ENCODE peak calls at places on chromosomes 6 and 20, in nine cellular contexts. M is stomach, N is heart left ventricle, J is right atrium auricular region, P is AG04450, D is PC-3, S is endothelial cell of umbilical vein, H is prostate gland, F is A549. Z is an unnamed sample.

GRCh38 chr20:13492001-13492480 is 146.7 kb downstream of the TASP1 start:
- DNase-seq in P (peak; percentile 29), J (peak; percentile 62), F (peak; percentile 31), S (no peak), M (no peak), H (peak; percentile 25), D (peak; percentile 28), N (peak; percentile 35), Z (peak; percentile 39)

GRCh38 chr20:58160451-58161051 is 67.9 kb downstream of the ANKRD60 start:
- DNase-seq in H (no peak), M (no peak), N (no peak), S (no peak), F (no peak), D (peak; percentile 48), P (no peak), J (no peak), Z (no peak)

GRCh38 chr6:35368038-35368887 is 25.9 kb downstream of the PPARD start:
- DNase-seq in J (no peak), S (peak; percentile 33), H (peak; percentile 10), N (no peak), D (peak; percentile 64), F (peak; percentile 55), M (no peak), P (no peak), Z (no peak)

GRCh38 chr6:127266892-127267741 is 453 bp downstream of the RNF146 start:
- DNase-seq in H (peak; percentile 25), M (peak; percentile 48), D (peak; percentile 30), F (peak; percentile 54), J (peak; percentile 59), N (no peak), S (peak; percentile 79), P (no peak), Z (no peak)

GRCh38 chr6:90406142-90406794 is 109.6 kb upstream of the BACH2 start:
- DNase-seq in N (no peak), H (no peak), M (no peak), D (peak; percentile 90), P (peak; percentile 36), S (no peak), J (no peak), F (peak; percentile 39), Z (no peak)

GRCh38 chr20:3162080-3162611 is 2.5 kb upstream of the FASTKD5 start:
- DNase-seq in M (peak; percentile 42), D (no peak), J (no peak), S (no peak), P (no peak), H (no peak), F (no peak), N (peak; percentile 32), Z (no peak)

GRCh38 chr6:12010635-12011275 is 1.4 kb upstream of the HIVEP1 start:
- DNase-seq in D (no peak), P (no peak), H (peak; percentile 66), F (peak; percentile 66), M (peak; percentile 66), J (peak; percentile 86), S (no peak), N (peak; percentile 86), Z (no peak)

GRCh38 chr6:24126586-24127192 is 674 bp downstream of the NRSN1 start:
- DNase-seq in P (no peak), F (peak; percentile 19), S (peak; percentile 12), M (no peak), N (no peak), J (no peak), H (peak; percentile 28), D (peak; percentile 77), Z (peak; percentile 73)

GRCh38 chr6:88869263-88870023 is 94.0 kb downstream of the RNGTT start:
- DNase-seq in N (no peak), P (peak; percentile 36), F (no peak), M (no peak), J (no peak), H (no peak), S (peak; percentile 24), D (peak; percentile 57), Z (no peak)

GRCh38 chr20:24647713-24648112 is 178.3 kb downstream of the SYNDIG1 start:
- DNase-seq in N (no peak), H (no peak), P (no peak), F (no peak), S (no peak), D (no peak), M (no peak), J (no peak), Z (no peak)

GRCh38 chr6:140460267-140460666 is 1085.8 kb upstream of the CITED2 start:
- DNase-seq in F (no peak), M (no peak), P (no peak), D (no peak), S (no peak), N (no peak), H (no peak), J (no peak), Z (no peak)

GRCh38 chr6:158958504-158959386 is 41.3 kb downstream of the RSPH3 start:
- DNase-seq in S (no peak), D (no peak), N (no peak), P (no peak), H (no peak), F (no peak), J (no peak), M (no peak), Z (no peak)

GRCh38 chr6:131063028-131063763 is at the start of gene EPB41L2:
- DNase-seq in P (peak; percentile 70), M (peak; percentile 86), S (peak; percentile 91), H (peak; percentile 75), N (peak; percentile 89), D (peak; percentile 89), J (peak; percentile 84), F (peak; percentile 79), Z (peak; percentile 55)

GRCh38 chr6:22809380-22809779 is 240.0 kb downstream of the HDGFL1 start:
- DNase-seq in F (no peak), M (no peak), S (no peak), N (no peak), D (no peak), P (no peak), J (no peak), H (no peak), Z (no peak)

GRCh38 chr6:169266746-169267629 is 13.3 kb upstream of the THBS2 start:
- DNase-seq in D (peak; percentile 24), N (no peak), S (no peak), F (no peak), P (no peak), J (peak; percentile 71), H (no peak), M (no peak), Z (no peak)

GRCh38 chr6:150898390-150899170 is 33.1 kb downstream of the MTHFD1L start:
- DNase-seq in D (no peak), H (no peak), M (no peak), S (no peak), J (peak; percentile 36), N (no peak), F (peak; percentile 24), P (no peak), Z (no peak)
- H3K27ac ChIP-seq in D (no peak overlapping the region), H (no peak overlapping the region), M (no peak overlapping the region), S (no peak overlapping the region), J (no peak overlapping the region), N (no peak overlapping the region), F (peak overlapping the region; percentile 61), P (no peak overlapping the region), Z (no peak overlapping the region)

GRCh38 chr20:32329817-32330554 is 28.1 kb upstream of the ASXL1 start:
- DNase-seq in P (no peak), S (no peak), J (no peak), M (no peak), D (no peak), N (no peak), F (no peak), H (no peak), Z (no peak)

GRCh38 chr20:32327087-32327681 is 30.9 kb upstream of the ASXL1 start:
- DNase-seq in P (peak; percentile 66), J (no peak), M (no peak), S (peak; percentile 71), D (no peak), N (no peak), F (no peak), H (no peak), Z (no peak)

GRCh38 chr20:32321390-32321789 is 36.7 kb upstream of the ASXL1 start:
- DNase-seq in P (no peak), N (no peak), F (no peak), J (no peak), D (no peak), H (no peak), M (no peak), S (no peak), Z (no peak)

GRCh38 chr20:32326507-32326851 is 31.7 kb upstream of the ASXL1 start:
- DNase-seq in D (peak; percentile 60), N (no peak), J (no peak), P (no peak), M (no peak), F (peak; percentile 36), S (no peak), H (no peak), Z (no peak)

GRCh38 chr20:32325706-32326506 is 32.2 kb upstream of the ASXL1 start:
- DNase-seq in M (peak; percentile 60), S (peak; percentile 94), D (peak; percentile 96), F (peak; percentile 91), H (peak; percentile 61), P (no peak), N (no peak), J (no peak), Z (no peak)
- H3K27ac ChIP-seq in M (peak overlapping the region; percentile 59), S (peak overlapping the region; percentile 91), D (peak overlapping the region; percentile 92), F (peak overlapping the region; percentile 63), H (peak overlapping the region; percentile 67), P (peak overlapping the region; percentile 33), N (no peak overlapping the region), J (no peak overlapping the region), Z (no peak overlapping the region)

DNA sequence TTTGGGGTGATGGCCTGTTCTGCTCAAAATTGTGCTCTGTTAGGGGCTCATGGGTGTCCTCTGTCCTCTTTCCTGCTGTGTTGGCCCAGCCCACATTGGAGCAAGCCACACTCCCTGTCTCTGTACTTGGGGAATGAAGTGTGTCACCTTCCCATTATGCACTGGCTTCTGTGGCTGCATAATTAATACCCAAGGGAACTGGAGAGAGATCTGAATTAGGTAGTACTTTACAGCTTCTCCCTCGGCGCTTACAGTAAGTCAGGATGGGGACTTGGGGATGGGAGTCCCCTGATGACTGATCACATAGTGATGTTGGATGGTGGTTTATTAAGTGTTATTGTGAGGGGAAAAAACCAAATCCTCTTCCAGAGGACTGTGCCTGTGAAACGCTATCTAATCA is 116.6 kb downstream of the FOXO3 start:
- DNase-seq in N (no peak), D (no peak), S (no peak), M (no peak), P (no peak), J (no peak), F (no peak), H (no peak), Z (no peak)
- H3K27ac ChIP-seq in N (peak overlapping the region; percentile 27), D (no peak overlapping the region), S (no peak overlapping the region), M (peak overlapping the region; percentile 35), P (no peak overlapping the region), J (no peak overlapping the region), F (no peak overlapping the region), H (peak overlapping the region; percentile 73), Z (no peak overlapping the region)

DNA sequence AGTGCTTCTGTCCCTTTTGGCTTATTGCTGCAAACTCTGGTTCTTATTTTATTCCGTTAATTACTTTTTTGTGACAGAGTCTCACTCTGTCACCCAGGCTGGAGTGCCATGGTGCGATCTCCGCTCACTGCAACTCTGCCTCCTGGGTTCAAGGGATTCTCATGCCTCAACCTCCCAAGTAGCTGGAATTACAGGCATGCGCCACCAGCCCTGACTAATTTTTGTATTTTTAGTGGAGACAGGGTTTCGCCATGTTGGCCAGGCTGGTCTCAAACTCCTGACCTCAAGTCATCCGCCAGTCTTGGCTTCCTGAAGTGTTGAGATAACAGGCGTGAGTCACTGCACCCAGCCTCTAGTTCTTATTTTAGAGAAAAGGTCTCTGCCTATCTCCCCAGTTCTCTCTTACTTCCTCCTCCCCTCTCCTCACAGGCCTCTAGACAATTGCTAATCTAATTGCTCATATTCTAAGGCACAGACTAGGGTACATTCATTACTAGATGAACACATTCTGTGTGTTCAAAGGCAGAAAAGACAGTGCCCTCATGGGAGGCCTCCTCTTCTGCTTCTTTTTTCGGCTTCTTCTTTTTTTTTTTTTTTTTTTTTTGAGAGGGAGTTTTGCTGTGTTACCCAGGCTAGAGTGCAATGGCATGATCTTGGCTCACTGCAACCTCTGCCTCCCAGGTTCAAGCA is 27.0 kb downstream of the EDEM2 start:
- DNase-seq in H (no peak), M (no peak), J (peak; percentile 72), N (no peak), D (no peak), S (peak; percentile 72), P (peak; percentile 32), F (no peak), Z (no peak)
- H3K27ac ChIP-seq in H (no peak overlapping the region), M (no peak overlapping the region), J (no peak overlapping the region), N (peak overlapping the region; percentile 81), D (no peak overlapping the region), S (peak overlapping the region; percentile 54), P (no peak overlapping the region), F (no peak overlapping the region), Z (no peak overlapping the region)

Z was measured in iPS DF 6.9.